ENCODE peak calls at places on chromosomes 11 and 22, in five cellular contexts. N, Z, L, P and U are unnamed samples.

GRCh38 chr22:30087611-30088010 is 7.3 kb downstream of the HORMAD2 start:
- DNase-seq in N (no peak), Z (no peak), L (no peak), P (no peak), U (no peak)

GRCh38 chr11:70423523-70424505 is 25.5 kb downstream of the CTTN start:
- DNase-seq in N (peak; percentile 86), Z (no peak), L (peak; percentile 91), P (peak; percentile 36), U (no peak)

GRCh38 chr22:17243524-17243923 is 24.3 kb upstream of the ADA2 start:
- DNase-seq in N (no peak), Z (no peak), L (no peak), P (no peak), U (peak; percentile 51)

GRCh38 chr11:21883354-21883753 is 309.5 kb upstream of the ANO5 start:
- DNase-seq in N (no peak), Z (no peak), L (no peak), P (no peak), U (no peak)

GRCh38 chr22:23269441-23270211 is 89.3 kb downstream of the BCR start:
- DNase-seq in N (no peak), Z (no peak), L (no peak), P (peak; percentile 54), U (no peak)

GRCh38 chr22:21106000-21106399 is 60.3 kb downstream of the LRRC74B start:
- DNase-seq in N (no peak), Z (no peak), L (no peak), P (peak; percentile 51), U (peak; percentile 58)

GRCh38 chr11:134545521-134545920 is 133.5 kb upstream of the B3GAT1 start:
- DNase-seq in N (no peak), Z (no peak), L (no peak), P (no peak), U (no peak)

GRCh38 chr11:44632466-44633123 is 67.1 kb downstream of the CD82 start:
- DNase-seq in N (peak; percentile 45), Z (no peak), L (no peak), P (peak; percentile 77), U (peak; percentile 41)

GRCh38 chr11:44601471-44602370 is 36.3 kb downstream of the CD82 start:
- DNase-seq in N (no peak), Z (no peak), L (no peak), P (no peak), U (no peak)

GRCh38 chr22:18983120-18983651 is 47.1 kb upstream of the PRODH start:
- DNase-seq in N (no peak), Z (no peak), L (no peak), P (no peak), U (no peak)

GRCh38 chr11:67345949-67346819 is 7.2 kb downstream of the POLD4 start:
- DNase-seq in N (peak; percentile 61), Z (no peak), L (peak; percentile 58), P (peak; percentile 68), U (no peak)

DNA sequence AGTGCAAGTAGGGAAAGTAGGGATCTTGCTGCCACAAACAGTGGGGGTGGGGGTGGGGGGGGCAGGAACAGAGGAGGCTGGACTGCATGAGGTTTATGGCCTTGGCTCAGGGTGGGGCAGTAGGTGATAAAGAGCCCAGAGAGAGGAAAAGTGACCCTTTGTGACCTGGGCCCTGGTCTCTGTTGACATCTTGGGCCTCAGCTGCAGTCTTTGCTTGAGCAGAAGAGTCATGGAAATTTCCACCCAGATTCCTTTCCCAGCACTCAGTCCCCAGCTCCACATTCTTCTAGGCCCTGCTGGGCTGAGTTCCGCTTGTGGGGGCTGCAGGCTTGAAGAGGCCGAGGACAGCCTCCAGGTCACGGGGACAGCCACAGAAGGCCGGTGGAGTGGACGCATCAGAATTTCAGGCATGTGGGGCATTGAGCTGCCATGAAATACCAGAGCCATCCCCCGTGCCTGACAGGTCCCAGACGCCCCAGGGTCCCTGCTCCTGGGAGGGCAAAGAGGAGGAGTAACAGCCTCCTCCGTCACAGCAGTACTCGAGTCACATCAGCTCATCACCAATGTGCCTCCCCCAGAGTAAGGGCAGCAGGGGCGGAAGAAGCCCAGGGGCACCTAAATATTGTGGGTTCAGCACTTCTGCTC is 9.7 kb upstream of the MALAT1 start:
- DNase-seq in N (peak; percentile 98), Z (peak; percentile 88), L (peak; percentile 90), P (peak; percentile 99), U (peak; percentile 99)
- H2BK120ac ChIP-seq in N (peak overlapping the region; percentile 97), Z (peak overlapping the region; percentile 17), L (peak overlapping the region; percentile 97), P (peak overlapping the region; percentile 7), U (peak overlapping the region; percentile 97)

GRCh38 chr11:112167145-112167544 is at the start of gene TEX12:
- DNase-seq in N (no peak), Z (no peak), L (no peak), P (no peak), U (no peak)
- H4K8ac ChIP-seq in N (no peak within 1 kb of the TSS), Z (no peak within 1 kb of the TSS), L (no peak within 1 kb of the TSS), P (no peak within 1 kb of the TSS), U (no peak within 1 kb of the TSS)

DNA sequence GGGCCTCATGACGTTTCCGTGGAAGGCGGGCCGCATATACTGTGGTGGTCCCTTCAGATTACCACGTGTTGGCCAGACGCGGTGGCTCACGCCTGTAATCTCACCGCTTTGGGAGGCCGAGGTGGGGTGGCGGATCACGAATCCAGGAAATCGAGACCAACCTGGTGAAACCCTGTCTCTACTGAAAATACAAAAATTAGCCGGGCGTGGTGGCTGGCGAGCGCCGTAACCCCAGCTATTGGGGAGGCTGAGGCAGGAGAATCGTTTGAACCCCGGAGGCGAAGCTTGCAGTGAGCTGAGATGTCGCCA is 853 bp upstream of the DENND6B start:
- DNase-seq in N (no peak), Z (no peak), L (no peak), P (no peak), U (no peak)
- H3K4me3 ChIP-seq in N (peak overlapping the region; percentile 89), Z (peak overlapping the region; percentile 90), L (peak overlapping the region; percentile 54), P (peak overlapping the region; percentile 46), U (peak overlapping the region; percentile 77)

GRCh38 chr11:78149646-78150045 is 10.2 kb upstream of the ALG8 start:
- DNase-seq in N (peak; percentile 62), Z (no peak), L (peak; percentile 87), P (no peak), U (no peak)
- H2BK120ac ChIP-seq in N (no peak overlapping the region), Z (no peak overlapping the region), L (no peak overlapping the region), P (no peak overlapping the region), U (no peak overlapping the region)

DNA sequence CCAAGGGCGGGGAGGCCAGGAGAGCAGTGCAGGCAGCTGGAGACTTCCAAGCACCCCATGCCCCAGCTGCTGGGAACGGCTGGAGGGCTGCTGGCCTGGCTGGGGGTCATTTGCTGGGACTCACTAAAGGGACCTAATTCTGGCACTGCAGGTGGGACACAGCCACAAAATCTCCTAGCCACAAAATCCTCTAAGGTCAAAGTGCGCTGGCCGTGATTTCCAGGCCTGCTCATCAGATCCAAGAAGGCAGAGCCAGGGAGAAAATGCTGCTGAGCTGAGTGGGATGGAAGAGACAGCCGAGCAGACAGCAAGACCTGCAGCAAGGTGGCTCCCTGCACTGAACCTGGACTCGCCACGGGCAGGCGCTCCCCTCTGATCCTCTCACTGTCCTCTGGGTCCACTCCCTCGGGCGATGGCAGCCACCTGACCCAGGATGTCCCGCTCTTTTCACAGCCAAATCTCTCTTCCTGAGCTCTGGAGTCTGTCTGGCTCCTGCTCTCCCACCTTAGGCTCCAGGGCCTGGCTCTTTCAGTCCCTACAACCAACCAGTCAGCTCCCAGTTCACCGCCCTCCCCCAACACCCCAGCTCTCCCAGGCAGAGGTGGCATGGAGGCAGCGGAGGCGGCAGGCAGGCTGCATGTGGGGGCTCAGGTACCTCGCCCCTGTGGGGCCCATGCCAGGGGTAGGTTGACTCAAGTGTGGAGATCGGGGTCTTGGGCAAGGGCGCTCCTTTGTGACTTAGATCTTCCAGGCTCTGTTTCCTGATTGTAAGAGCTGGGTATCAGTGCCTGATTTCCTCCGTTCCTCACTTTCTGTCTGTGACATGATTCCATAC is 14.5 kb downstream of the OVOL1 start:
- DNase-seq in N (no peak), Z (no peak), L (no peak), P (no peak), U (no peak)
- H4K8ac ChIP-seq in N (no peak overlapping the region), Z (no peak overlapping the region), L (no peak overlapping the region), P (no peak overlapping the region), U (no peak overlapping the region)

GRCh38 chr11:926341-926916 is 759 bp downstream of the AP2A2 start:
- DNase-seq in N (peak; percentile 85), Z (no peak), L (peak; percentile 69), P (peak; percentile 64), U (peak; percentile 58)

GRCh38 chr11:923691-924405 is 1.8 kb upstream of the AP2A2 start:
- DNase-seq in N (no peak), Z (no peak), L (no peak), P (no peak), U (no peak)

GRCh38 chr11:925496-926301 is at the start of gene AP2A2:
- DNase-seq in N (peak; percentile 86), Z (peak; percentile 90), L (peak; percentile 86), P (peak; percentile 95), U (peak; percentile 98)

GRCh38 chr11:924406-925157 is 1.1 kb upstream of the AP2A2 start:
- DNase-seq in N (no peak), Z (no peak), L (no peak), P (no peak), U (no peak)

GRCh38 chr11:925158-925495 is 543 bp upstream of the AP2A2 start:
- DNase-seq in N (no peak), Z (no peak), L (no peak), P (no peak), U (no peak)
- H3K4me3 ChIP-seq in N (peak overlapping the region; percentile 47), Z (peak overlapping the region; percentile 58), L (peak overlapping the region; percentile 45), P (no peak overlapping the region), U (peak overlapping the region; percentile 32)